ENCODE peak calls at places on chromosome 13, in ten cellular contexts. Z is choroid plexus epithelial cell; F is CD8-positive, alpha-beta memory T cell; I is GM19239; K is cardiac muscle cell; P is NCI-H2029 treated with DMSO at 0.1 percent for 48 hours; S is GM04504; G is breast epithelium; M is G401; X is RPMI7951. U is an unnamed sample.
A peak's percentile ranks its signal among the peaks of the same experiment; 100 is the strongest.

GRCh38 chr13:109821038-109821545 is 34.7 kb upstream of the IRS2 start:
- DNase-seq in Z (no peak), F (no peak), I (no peak), K (no peak), P (peak; percentile 27), S (no peak), G (no peak), M (no peak), X (no peak), U (no peak)

GRCh38 chr13:42102961-42103688 is 54.7 kb downstream of the DGKH start:
- DNase-seq in Z (peak; percentile 17), F (no peak), I (no peak), K (no peak), P (no peak), S (peak; percentile 14), G (no peak), M (peak; percentile 30), X (peak; percentile 58), U (no peak)

GRCh38 chr13:40764587-40765403 is 6.2 kb downstream of the MRPS31 start:
- DNase-seq in Z (peak; percentile 50), F (no peak), I (no peak), K (no peak), P (no peak), S (no peak), G (no peak), M (no peak), X (no peak), U (peak; percentile 62)

GRCh38 chr13:45238945-45239795 is 38.3 kb upstream of the KCTD4 start:
- DNase-seq in Z (peak; percentile 65), F (no peak), I (no peak), K (no peak), P (no peak), S (no peak), G (no peak), M (no peak), X (peak; percentile 49), U (no peak)

GRCh38 chr13:89862691-89863036 is 1484.8 kb upstream of the MIR17HG start:
- DNase-seq in Z (no peak), F (no peak), I (no peak), K (no peak), P (no peak), S (no peak), G (no peak), M (no peak), X (no peak), U (no peak)

GRCh38 chr13:50334944-50335343 is 319.7 kb downstream of the KCNRG start:
- DNase-seq in Z (peak; percentile 65), F (no peak), I (no peak), K (no peak), P (no peak), S (no peak), G (no peak), M (no peak), X (no peak), U (no peak)

GRCh38 chr13:33033361-33033812 is 17.2 kb downstream of the KL start:
- DNase-seq in Z (no peak), F (no peak), I (no peak), K (peak; percentile 13), P (no peak), S (no peak), G (no peak), M (no peak), X (no peak), U (no peak)

GRCh38 chr13:101178394-101178793 is 237.9 kb downstream of the NALCN start:
- DNase-seq in Z (peak; percentile 9), F (no peak), I (no peak), K (no peak), P (no peak), S (no peak), G (no peak), M (no peak), X (no peak), U (no peak)

GRCh38 chr13:49214917-49215376 is 5.2 kb upstream of the MLNR start:
- DNase-seq in Z (peak; percentile 22), F (no peak), I (peak; percentile 48), K (no peak), P (no peak), S (no peak), G (no peak), M (no peak), X (peak; percentile 21), U (peak; percentile 28)

GRCh38 chr13:106520205-106521004 is 15.1 kb downstream of the EFNB2 start:
- DNase-seq in Z (peak; percentile 76), F (no peak), I (no peak), K (peak; percentile 24), P (no peak), S (no peak), G (no peak), M (no peak), X (no peak), U (no peak)

GRCh38 chr13:35144496-35144895 is 202.4 kb downstream of the NBEA start:
- DNase-seq in Z (no peak), F (no peak), I (no peak), K (no peak), P (no peak), S (no peak), G (no peak), M (no peak), X (peak; percentile 82), U (no peak)

GRCh38 chr13:43246382-43246781 is 223.0 kb downstream of the DNAJC15 start:
- DNase-seq in Z (no peak), F (no peak), I (no peak), K (no peak), P (no peak), S (no peak), G (no peak), M (no peak), X (no peak), U (no peak)

GRCh38 chr13:40618581-40619478 is 47.6 kb downstream of the FOXO1 start:
- DNase-seq in Z (peak; percentile 53), F (no peak), I (no peak), K (no peak), P (no peak), S (no peak), G (no peak), M (no peak), X (no peak), U (no peak)

GRCh38 chr13:50357586-50358118 is 342.4 kb downstream of the KCNRG start:
- DNase-seq in Z (peak; percentile 69), F (no peak), I (no peak), K (no peak), P (peak; percentile 52), S (peak; percentile 71), G (peak; percentile 56), M (peak; percentile 85), X (peak; percentile 68), U (peak; percentile 98)

GRCh38 chr13:40776681-40777165 is 5.7 kb upstream of the MRPS31 start:
- DNase-seq in Z (peak; percentile 68), F (peak; percentile 60), I (no peak), K (no peak), P (no peak), S (no peak), G (no peak), M (no peak), X (peak; percentile 70), U (no peak)

GRCh38 chr13:44243198-44243852 is 130.3 kb upstream of the SERP2 start:
- DNase-seq in Z (peak; percentile 89), F (no peak), I (no peak), K (peak; percentile 87), P (no peak), S (no peak), G (no peak), M (no peak), X (peak; percentile 97), U (no peak)

GRCh38 chr13:65600702-65601101 is 1629.4 kb downstream of the PCDH9 start:
- DNase-seq in Z (peak; percentile 76), F (no peak), I (no peak), K (no peak), P (no peak), S (no peak), G (no peak), M (no peak), X (peak; percentile 17), U (no peak)

GRCh38 chr13:38372818-38373217 is 23.2 kb downstream of the UFM1 start:
- DNase-seq in Z (peak; percentile 10), F (no peak), I (no peak), K (no peak), P (no peak), S (no peak), G (peak; percentile 63), M (no peak), X (no peak), U (no peak)

GRCh38 chr13:90594694-90595093 is 752.8 kb upstream of the MIR17HG start:
- DNase-seq in Z (peak; percentile 71), F (no peak), I (no peak), K (no peak), P (no peak), S (peak; percentile 26), G (no peak), M (no peak), X (peak; percentile 37), U (no peak)

GRCh38 chr13:46648166-46648607 is 95.2 kb downstream of the LRCH1 start:
- DNase-seq in Z (peak; percentile 62), F (no peak), I (no peak), K (peak; percentile 56), P (peak; percentile 13), S (no peak), G (no peak), M (peak; percentile 74), X (no peak), U (no peak)

GRCh38 chr13:50626031-50626643 is 217.4 kb downstream of the DLEU7 start:
- DNase-seq in Z (peak; percentile 96), F (no peak), I (no peak), K (no peak), P (no peak), S (peak; percentile 75), G (no peak), M (no peak), X (peak; percentile 88), U (no peak)

GRCh38 chr13:30605052-30605451 is 12.7 kb upstream of the USPL1 start:
- DNase-seq in Z (no peak), F (no peak), I (no peak), K (no peak), P (no peak), S (no peak), G (no peak), M (no peak), X (no peak), U (no peak)

GRCh38 chr13:74134226-74134776 is at the start of gene KLF12:
- DNase-seq in Z (peak; percentile 98), F (peak; percentile 92), I (peak; percentile 74), K (peak; percentile 96), P (peak; percentile 5), S (peak; percentile 85), G (peak; percentile 76), M (peak; percentile 68), X (peak; percentile 94), U (no peak)

GRCh38 chr13:71677114-71677513 is 189.9 kb downstream of the DACH1 start:
- DNase-seq in Z (no peak), F (no peak), I (no peak), K (no peak), P (no peak), S (no peak), G (no peak), M (no peak), X (no peak), U (no peak)

GRCh38 chr13:27406178-27406939 is 18.1 kb upstream of the GTF3A start:
- DNase-seq in Z (peak; percentile 72), F (peak; percentile 12), I (peak; percentile 48), K (peak; percentile 35), P (peak; percentile 2), S (no peak), G (no peak), M (peak; percentile 62), X (peak; percentile 32), U (no peak)

GRCh38 chr13:30033681-30034447 is 183.4 kb upstream of the UBL3 start:
- DNase-seq in Z (peak; percentile 39), F (no peak), I (no peak), K (peak; percentile 46), P (no peak), S (peak; percentile 86), G (no peak), M (no peak), X (peak; percentile 93), U (no peak)

GRCh38 chr13:113973218-113974164 is at the start of gene C13orf46:
- DNase-seq in Z (no peak), F (no peak), I (no peak), K (no peak), P (no peak), S (no peak), G (no peak), M (no peak), X (no peak), U (no peak)

GRCh38 chr13:113897161-113897560 is 33.3 kb upstream of the GAS6 start:
- DNase-seq in Z (peak; percentile 80), F (no peak), I (no peak), K (no peak), P (no peak), S (peak; percentile 90), G (peak; percentile 47), M (no peak), X (peak; percentile 98), U (no peak)